ENCODE peak calls at places on chromosomes 6 and 20, in eight cellular contexts. One of them, this sample, is unnamed.

GRCh38 chr6:12987783-12988182 is 271.2 kb downstream of the PHACTR1 start:
- DNase-seq in endothelial cell: no peak
- DNase-seq in left ventricle myocardium superior: no peak
- DNase-seq in GM12865: no peak
- DNase-seq in stimulated activated naive CD8-positive, alpha-beta T cell treated with anti-CD3 and anti-CD28 coated beads, Interleukin-15, amount 100 ng/mL, for 72 hours: no peak
- DNase-seq in activated CD4-positive, alpha-beta T cell treated with anti-CD3 and anti-CD28 coated beads, Interleukin-2, amount 10 ng/mL, durations not matched to agents 7 days and 5 days: no peak
- DNase-seq in type B pancreatic cell: no peak
- DNase-seq in iris pigment epithelial cell: no peak
- DNase-seq in this sample: no peak

GRCh38 chr6:15872252-15873103 is 209.7 kb upstream of the DTNBP1 start:
- DNase-seq in endothelial cell: no peak
- DNase-seq in left ventricle myocardium superior: no peak
- DNase-seq in GM12865: no peak
- DNase-seq in stimulated activated naive CD8-positive, alpha-beta T cell treated with anti-CD3 and anti-CD28 coated beads, Interleukin-15, amount 100 ng/mL, for 72 hours: no peak
- DNase-seq in activated CD4-positive, alpha-beta T cell treated with anti-CD3 and anti-CD28 coated beads, Interleukin-2, amount 10 ng/mL, durations not matched to agents 7 days and 5 days: no peak
- DNase-seq in type B pancreatic cell: no peak
- DNase-seq in iris pigment epithelial cell: peak
- DNase-seq in this sample: no peak

GRCh38 chr6:154891901-154892300 is 103.2 kb upstream of the TIAM2 start:
- DNase-seq in endothelial cell: no peak
- DNase-seq in left ventricle myocardium superior: no peak
- DNase-seq in GM12865: no peak
- DNase-seq in stimulated activated naive CD8-positive, alpha-beta T cell treated with anti-CD3 and anti-CD28 coated beads, Interleukin-15, amount 100 ng/mL, for 72 hours: no peak
- DNase-seq in activated CD4-positive, alpha-beta T cell treated with anti-CD3 and anti-CD28 coated beads, Interleukin-2, amount 10 ng/mL, durations not matched to agents 7 days and 5 days: no peak
- DNase-seq in type B pancreatic cell: no peak
- DNase-seq in iris pigment epithelial cell: no peak
- DNase-seq in this sample: no peak

GRCh38 chr6:168609026-168609685 is 168.2 kb downstream of the SMOC2 start:
- DNase-seq in endothelial cell: no peak
- DNase-seq in left ventricle myocardium superior: no peak
- DNase-seq in GM12865: no peak
- DNase-seq in stimulated activated naive CD8-positive, alpha-beta T cell treated with anti-CD3 and anti-CD28 coated beads, Interleukin-15, amount 100 ng/mL, for 72 hours: no peak
- DNase-seq in activated CD4-positive, alpha-beta T cell treated with anti-CD3 and anti-CD28 coated beads, Interleukin-2, amount 10 ng/mL, durations not matched to agents 7 days and 5 days: no peak
- DNase-seq in type B pancreatic cell: peak
- DNase-seq in iris pigment epithelial cell: no peak
- DNase-seq in this sample: no peak

GRCh38 chr6:28884423-28885148 is 39.2 kb downstream of the TRIM27 start:
- DNase-seq in endothelial cell: no peak
- DNase-seq in left ventricle myocardium superior: no peak
- DNase-seq in GM12865: peak
- DNase-seq in stimulated activated naive CD8-positive, alpha-beta T cell treated with anti-CD3 and anti-CD28 coated beads, Interleukin-15, amount 100 ng/mL, for 72 hours: peak
- DNase-seq in activated CD4-positive, alpha-beta T cell treated with anti-CD3 and anti-CD28 coated beads, Interleukin-2, amount 10 ng/mL, durations not matched to agents 7 days and 5 days: peak
- DNase-seq in type B pancreatic cell: no peak
- DNase-seq in iris pigment epithelial cell: no peak
- DNase-seq in this sample: no peak

GRCh38 chr6:167907837-167908681 is 81.3 kb downstream of the AFDN start:
- DNase-seq in endothelial cell: no peak
- DNase-seq in left ventricle myocardium superior: no peak
- DNase-seq in GM12865: no peak
- DNase-seq in stimulated activated naive CD8-positive, alpha-beta T cell treated with anti-CD3 and anti-CD28 coated beads, Interleukin-15, amount 100 ng/mL, for 72 hours: no peak
- DNase-seq in activated CD4-positive, alpha-beta T cell treated with anti-CD3 and anti-CD28 coated beads, Interleukin-2, amount 10 ng/mL, durations not matched to agents 7 days and 5 days: no peak
- DNase-seq in type B pancreatic cell: no peak
- DNase-seq in iris pigment epithelial cell: peak
- DNase-seq in this sample: no peak

GRCh38 chr6:15907914-15908518 is 220.9 kb upstream of the MYLIP start:
- DNase-seq in endothelial cell: no peak
- DNase-seq in left ventricle myocardium superior: no peak
- DNase-seq in GM12865: no peak
- DNase-seq in stimulated activated naive CD8-positive, alpha-beta T cell treated with anti-CD3 and anti-CD28 coated beads, Interleukin-15, amount 100 ng/mL, for 72 hours: no peak
- DNase-seq in activated CD4-positive, alpha-beta T cell treated with anti-CD3 and anti-CD28 coated beads, Interleukin-2, amount 10 ng/mL, durations not matched to agents 7 days and 5 days: no peak
- DNase-seq in type B pancreatic cell: peak
- DNase-seq in iris pigment epithelial cell: no peak
- DNase-seq in this sample: peak

GRCh38 chr20:62151225-62151624 is 7.7 kb downstream of the SS18L1 start:
- DNase-seq in endothelial cell: no peak
- DNase-seq in left ventricle myocardium superior: no peak
- DNase-seq in GM12865: no peak
- DNase-seq in stimulated activated naive CD8-positive, alpha-beta T cell treated with anti-CD3 and anti-CD28 coated beads, Interleukin-15, amount 100 ng/mL, for 72 hours: no peak
- DNase-seq in activated CD4-positive, alpha-beta T cell treated with anti-CD3 and anti-CD28 coated beads, Interleukin-2, amount 10 ng/mL, durations not matched to agents 7 days and 5 days: no peak
- DNase-seq in type B pancreatic cell: no peak
- DNase-seq in iris pigment epithelial cell: no peak
- DNase-seq in this sample: no peak

GRCh38 chr20:35991142-35991771 is 22.9 kb downstream of the CNBD2 start:
- DNase-seq in endothelial cell: peak
- DNase-seq in left ventricle myocardium superior: no peak
- DNase-seq in GM12865: peak
- DNase-seq in stimulated activated naive CD8-positive, alpha-beta T cell treated with anti-CD3 and anti-CD28 coated beads, Interleukin-15, amount 100 ng/mL, for 72 hours: no peak
- DNase-seq in activated CD4-positive, alpha-beta T cell treated with anti-CD3 and anti-CD28 coated beads, Interleukin-2, amount 10 ng/mL, durations not matched to agents 7 days and 5 days: peak
- DNase-seq in type B pancreatic cell: no peak
- DNase-seq in iris pigment epithelial cell: peak
- DNase-seq in this sample: no peak

GRCh38 chr6:18400831-18401446 is 13.8 kb downstream of the RNF144B start:
- DNase-seq in endothelial cell: no peak
- DNase-seq in left ventricle myocardium superior: no peak
- DNase-seq in GM12865: peak
- DNase-seq in stimulated activated naive CD8-positive, alpha-beta T cell treated with anti-CD3 and anti-CD28 coated beads, Interleukin-15, amount 100 ng/mL, for 72 hours: peak
- DNase-seq in activated CD4-positive, alpha-beta T cell treated with anti-CD3 and anti-CD28 coated beads, Interleukin-2, amount 10 ng/mL, durations not matched to agents 7 days and 5 days: no peak
- DNase-seq in type B pancreatic cell: no peak
- DNase-seq in iris pigment epithelial cell: peak
- DNase-seq in this sample: no peak

GRCh38 chr20:25223765-25224720 is 23.8 kb upstream of the PYGB start:
- DNase-seq in endothelial cell: no peak
- DNase-seq in left ventricle myocardium superior: no peak
- DNase-seq in GM12865: no peak
- DNase-seq in stimulated activated naive CD8-positive, alpha-beta T cell treated with anti-CD3 and anti-CD28 coated beads, Interleukin-15, amount 100 ng/mL, for 72 hours: no peak
- DNase-seq in activated CD4-positive, alpha-beta T cell treated with anti-CD3 and anti-CD28 coated beads, Interleukin-2, amount 10 ng/mL, durations not matched to agents 7 days and 5 days: no peak
- DNase-seq in type B pancreatic cell: no peak
- DNase-seq in iris pigment epithelial cell: no peak
- DNase-seq in this sample: no peak

GRCh38 chr6:99979953-99980352 is 14.1 kb downstream of the MCHR2 start:
- DNase-seq in endothelial cell: no peak
- DNase-seq in left ventricle myocardium superior: no peak
- DNase-seq in GM12865: no peak
- DNase-seq in stimulated activated naive CD8-positive, alpha-beta T cell treated with anti-CD3 and anti-CD28 coated beads, Interleukin-15, amount 100 ng/mL, for 72 hours: no peak
- DNase-seq in activated CD4-positive, alpha-beta T cell treated with anti-CD3 and anti-CD28 coated beads, Interleukin-2, amount 10 ng/mL, durations not matched to agents 7 days and 5 days: no peak
- DNase-seq in type B pancreatic cell: no peak
- DNase-seq in iris pigment epithelial cell: no peak
- DNase-seq in this sample: no peak

GRCh38 chr6:92586236-92586977 is 833.0 kb downstream of the EPHA7 start:
- DNase-seq in endothelial cell: no peak
- DNase-seq in left ventricle myocardium superior: no peak
- DNase-seq in GM12865: no peak
- DNase-seq in stimulated activated naive CD8-positive, alpha-beta T cell treated with anti-CD3 and anti-CD28 coated beads, Interleukin-15, amount 100 ng/mL, for 72 hours: no peak
- DNase-seq in activated CD4-positive, alpha-beta T cell treated with anti-CD3 and anti-CD28 coated beads, Interleukin-2, amount 10 ng/mL, durations not matched to agents 7 days and 5 days: no peak
- DNase-seq in type B pancreatic cell: no peak
- DNase-seq in iris pigment epithelial cell: no peak
- DNase-seq in this sample: no peak

GRCh38 chr6:95133578-95133977 is 443.8 kb upstream of the MANEA start:
- DNase-seq in endothelial cell: peak
- DNase-seq in left ventricle myocardium superior: no peak
- DNase-seq in GM12865: peak
- DNase-seq in stimulated activated naive CD8-positive, alpha-beta T cell treated with anti-CD3 and anti-CD28 coated beads, Interleukin-15, amount 100 ng/mL, for 72 hours: no peak
- DNase-seq in activated CD4-positive, alpha-beta T cell treated with anti-CD3 and anti-CD28 coated beads, Interleukin-2, amount 10 ng/mL, durations not matched to agents 7 days and 5 days: no peak
- DNase-seq in type B pancreatic cell: no peak
- DNase-seq in iris pigment epithelial cell: peak
- DNase-seq in this sample: no peak

GRCh38 chr20:22984611-22985010 is 50.5 kb upstream of the SSTR4 start:
- DNase-seq in endothelial cell: no peak
- DNase-seq in left ventricle myocardium superior: peak
- DNase-seq in GM12865: no peak
- DNase-seq in stimulated activated naive CD8-positive, alpha-beta T cell treated with anti-CD3 and anti-CD28 coated beads, Interleukin-15, amount 100 ng/mL, for 72 hours: no peak
- DNase-seq in activated CD4-positive, alpha-beta T cell treated with anti-CD3 and anti-CD28 coated beads, Interleukin-2, amount 10 ng/mL, durations not matched to agents 7 days and 5 days: no peak
- DNase-seq in type B pancreatic cell: no peak
- DNase-seq in iris pigment epithelial cell: no peak
- DNase-seq in this sample: no peak

GRCh38 chr6:170165085-170165484 is 125.8 kb downstream of the DLL1 start:
- DNase-seq in endothelial cell: no peak
- DNase-seq in left ventricle myocardium superior: no peak
- DNase-seq in GM12865: no peak
- DNase-seq in stimulated activated naive CD8-positive, alpha-beta T cell treated with anti-CD3 and anti-CD28 coated beads, Interleukin-15, amount 100 ng/mL, for 72 hours: no peak
- DNase-seq in activated CD4-positive, alpha-beta T cell treated with anti-CD3 and anti-CD28 coated beads, Interleukin-2, amount 10 ng/mL, durations not matched to agents 7 days and 5 days: no peak
- DNase-seq in type B pancreatic cell: no peak
- DNase-seq in iris pigment epithelial cell: no peak
- DNase-seq in this sample: no peak

GRCh38 chr6:139016337-139017213 is 12.0 kb upstream of the ABRACL start:
- DNase-seq in endothelial cell: no peak
- DNase-seq in left ventricle myocardium superior: no peak
- DNase-seq in GM12865: peak
- DNase-seq in stimulated activated naive CD8-positive, alpha-beta T cell treated with anti-CD3 and anti-CD28 coated beads, Interleukin-15, amount 100 ng/mL, for 72 hours: no peak
- DNase-seq in activated CD4-positive, alpha-beta T cell treated with anti-CD3 and anti-CD28 coated beads, Interleukin-2, amount 10 ng/mL, durations not matched to agents 7 days and 5 days: no peak
- DNase-seq in type B pancreatic cell: no peak
- DNase-seq in iris pigment epithelial cell: no peak
- DNase-seq in this sample: no peak

GRCh38 chr20:46689082-46689753 is at the start of gene TP53RK:
- DNase-seq in endothelial cell: peak
- DNase-seq in left ventricle myocardium superior: peak
- DNase-seq in GM12865: peak
- DNase-seq in stimulated activated naive CD8-positive, alpha-beta T cell treated with anti-CD3 and anti-CD28 coated beads, Interleukin-15, amount 100 ng/mL, for 72 hours: peak
- DNase-seq in activated CD4-positive, alpha-beta T cell treated with anti-CD3 and anti-CD28 coated beads, Interleukin-2, amount 10 ng/mL, durations not matched to agents 7 days and 5 days: peak
- DNase-seq in type B pancreatic cell: peak
- DNase-seq in iris pigment epithelial cell: peak
- DNase-seq in this sample: peak

GRCh38 chr6:163790296-163790840 is 375.9 kb downstream of the QKI start:
- DNase-seq in endothelial cell: no peak
- DNase-seq in left ventricle myocardium superior: no peak
- DNase-seq in GM12865: no peak
- DNase-seq in stimulated activated naive CD8-positive, alpha-beta T cell treated with anti-CD3 and anti-CD28 coated beads, Interleukin-15, amount 100 ng/mL, for 72 hours: no peak
- DNase-seq in activated CD4-positive, alpha-beta T cell treated with anti-CD3 and anti-CD28 coated beads, Interleukin-2, amount 10 ng/mL, durations not matched to agents 7 days and 5 days: no peak
- DNase-seq in type B pancreatic cell: no peak
- DNase-seq in iris pigment epithelial cell: peak
- DNase-seq in this sample: no peak

GRCh38 chr6:37209461-37210205 is 39.7 kb downstream of the PIM1 start:
- DNase-seq in endothelial cell: no peak
- DNase-seq in left ventricle myocardium superior: no peak
- DNase-seq in GM12865: no peak
- DNase-seq in stimulated activated naive CD8-positive, alpha-beta T cell treated with anti-CD3 and anti-CD28 coated beads, Interleukin-15, amount 100 ng/mL, for 72 hours: peak
- DNase-seq in activated CD4-positive, alpha-beta T cell treated with anti-CD3 and anti-CD28 coated beads, Interleukin-2, amount 10 ng/mL, durations not matched to agents 7 days and 5 days: peak
- DNase-seq in type B pancreatic cell: no peak
- DNase-seq in iris pigment epithelial cell: no peak
- DNase-seq in this sample: no peak

GRCh38 chr20:396619-397431 is 11.3 kb upstream of the RBCK1 start:
- DNase-seq in endothelial cell: no peak
- DNase-seq in left ventricle myocardium superior: no peak
- DNase-seq in GM12865: no peak
- DNase-seq in stimulated activated naive CD8-positive, alpha-beta T cell treated with anti-CD3 and anti-CD28 coated beads, Interleukin-15, amount 100 ng/mL, for 72 hours: no peak
- DNase-seq in activated CD4-positive, alpha-beta T cell treated with anti-CD3 and anti-CD28 coated beads, Interleukin-2, amount 10 ng/mL, durations not matched to agents 7 days and 5 days: no peak
- DNase-seq in type B pancreatic cell: no peak
- DNase-seq in iris pigment epithelial cell: no peak
- DNase-seq in this sample: no peak

GRCh38 chr6:38113810-38114577 is 294.5 kb downstream of the ZFAND3 start:
- DNase-seq in endothelial cell: no peak
- DNase-seq in left ventricle myocardium superior: no peak
- DNase-seq in GM12865: no peak
- DNase-seq in stimulated activated naive CD8-positive, alpha-beta T cell treated with anti-CD3 and anti-CD28 coated beads, Interleukin-15, amount 100 ng/mL, for 72 hours: no peak
- DNase-seq in activated CD4-positive, alpha-beta T cell treated with anti-CD3 and anti-CD28 coated beads, Interleukin-2, amount 10 ng/mL, durations not matched to agents 7 days and 5 days: no peak
- DNase-seq in type B pancreatic cell: no peak
- DNase-seq in iris pigment epithelial cell: no peak
- DNase-seq in this sample: no peak

GRCh38 chr6:122818866-122819265 is 29.8 kb downstream of the SMPDL3A start:
- DNase-seq in endothelial cell: no peak
- DNase-seq in left ventricle myocardium superior: no peak
- DNase-seq in GM12865: no peak
- DNase-seq in stimulated activated naive CD8-positive, alpha-beta T cell treated with anti-CD3 and anti-CD28 coated beads, Interleukin-15, amount 100 ng/mL, for 72 hours: no peak
- DNase-seq in activated CD4-positive, alpha-beta T cell treated with anti-CD3 and anti-CD28 coated beads, Interleukin-2, amount 10 ng/mL, durations not matched to agents 7 days and 5 days: no peak
- DNase-seq in type B pancreatic cell: no peak
- DNase-seq in iris pigment epithelial cell: no peak
- DNase-seq in this sample: no peak

GRCh38 chr20:6845141-6845540 is 77.7 kb downstream of the BMP2 start:
- DNase-seq in endothelial cell: no peak
- DNase-seq in left ventricle myocardium superior: no peak
- DNase-seq in GM12865: no peak
- DNase-seq in stimulated activated naive CD8-positive, alpha-beta T cell treated with anti-CD3 and anti-CD28 coated beads, Interleukin-15, amount 100 ng/mL, for 72 hours: no peak
- DNase-seq in activated CD4-positive, alpha-beta T cell treated with anti-CD3 and anti-CD28 coated beads, Interleukin-2, amount 10 ng/mL, durations not matched to agents 7 days and 5 days: no peak
- DNase-seq in type B pancreatic cell: no peak
- DNase-seq in iris pigment epithelial cell: no peak
- DNase-seq in this sample: no peak

GRCh38 chr6:105675715-105676397 is 273.0 kb upstream of the PREP start:
- DNase-seq in endothelial cell: no peak
- DNase-seq in left ventricle myocardium superior: no peak
- DNase-seq in GM12865: peak
- DNase-seq in stimulated activated naive CD8-positive, alpha-beta T cell treated with anti-CD3 and anti-CD28 coated beads, Interleukin-15, amount 100 ng/mL, for 72 hours: no peak
- DNase-seq in activated CD4-positive, alpha-beta T cell treated with anti-CD3 and anti-CD28 coated beads, Interleukin-2, amount 10 ng/mL, durations not matched to agents 7 days and 5 days: no peak
- DNase-seq in type B pancreatic cell: no peak
- DNase-seq in iris pigment epithelial cell: peak
- DNase-seq in this sample: no peak

GRCh38 chr6:157288575-157288974 is 34.7 kb downstream of the TMEM242 start:
- DNase-seq in endothelial cell: no peak
- DNase-seq in left ventricle myocardium superior: no peak
- DNase-seq in GM12865: no peak
- DNase-seq in stimulated activated naive CD8-positive, alpha-beta T cell treated with anti-CD3 and anti-CD28 coated beads, Interleukin-15, amount 100 ng/mL, for 72 hours: no peak
- DNase-seq in activated CD4-positive, alpha-beta T cell treated with anti-CD3 and anti-CD28 coated beads, Interleukin-2, amount 10 ng/mL, durations not matched to agents 7 days and 5 days: no peak
- DNase-seq in type B pancreatic cell: no peak
- DNase-seq in iris pigment epithelial cell: no peak
- DNase-seq in this sample: no peak

GRCh38 chr6:3585320-3585935 is 128.6 kb upstream of the SLC22A23 start:
- DNase-seq in endothelial cell: no peak
- DNase-seq in left ventricle myocardium superior: no peak
- DNase-seq in GM12865: no peak
- DNase-seq in stimulated activated naive CD8-positive, alpha-beta T cell treated with anti-CD3 and anti-CD28 coated beads, Interleukin-15, amount 100 ng/mL, for 72 hours: no peak
- DNase-seq in activated CD4-positive, alpha-beta T cell treated with anti-CD3 and anti-CD28 coated beads, Interleukin-2, amount 10 ng/mL, durations not matched to agents 7 days and 5 days: no peak
- DNase-seq in type B pancreatic cell: no peak
- DNase-seq in iris pigment epithelial cell: peak
- DNase-seq in this sample: no peak

GRCh38 chr6:92770540-92770939 is 648.8 kb downstream of the EPHA7 start:
- DNase-seq in endothelial cell: no peak
- DNase-seq in left ventricle myocardium superior: no peak
- DNase-seq in GM12865: no peak
- DNase-seq in stimulated activated naive CD8-positive, alpha-beta T cell treated with anti-CD3 and anti-CD28 coated beads, Interleukin-15, amount 100 ng/mL, for 72 hours: no peak
- DNase-seq in activated CD4-positive, alpha-beta T cell treated with anti-CD3 and anti-CD28 coated beads, Interleukin-2, amount 10 ng/mL, durations not matched to agents 7 days and 5 days: no peak
- DNase-seq in type B pancreatic cell: no peak
- DNase-seq in iris pigment epithelial cell: no peak
- DNase-seq in this sample: no peak

GRCh38 chr6:33689879-33690278 is 21.6 kb downstream of the UQCC2 start:
- DNase-seq in endothelial cell: no peak
- DNase-seq in left ventricle myocardium superior: no peak
- DNase-seq in GM12865: no peak
- DNase-seq in stimulated activated naive CD8-positive, alpha-beta T cell treated with anti-CD3 and anti-CD28 coated beads, Interleukin-15, amount 100 ng/mL, for 72 hours: no peak
- DNase-seq in activated CD4-positive, alpha-beta T cell treated with anti-CD3 and anti-CD28 coated beads, Interleukin-2, amount 10 ng/mL, durations not matched to agents 7 days and 5 days: no peak
- DNase-seq in type B pancreatic cell: no peak
- DNase-seq in iris pigment epithelial cell: no peak
- DNase-seq in this sample: no peak

GRCh38 chr6:47709160-47709559 is 10.8 kb downstream of the ADGRF4 start:
- DNase-seq in endothelial cell: no peak
- DNase-seq in left ventricle myocardium superior: no peak
- DNase-seq in GM12865: no peak
- DNase-seq in stimulated activated naive CD8-positive, alpha-beta T cell treated with anti-CD3 and anti-CD28 coated beads, Interleukin-15, amount 100 ng/mL, for 72 hours: no peak
- DNase-seq in activated CD4-positive, alpha-beta T cell treated with anti-CD3 and anti-CD28 coated beads, Interleukin-2, amount 10 ng/mL, durations not matched to agents 7 days and 5 days: no peak
- DNase-seq in type B pancreatic cell: no peak
- DNase-seq in iris pigment epithelial cell: no peak
- DNase-seq in this sample: no peak

GRCh38 chr20:56945901-56946300 is 316.8 kb downstream of the TFAP2C start:
- DNase-seq in endothelial cell: no peak
- DNase-seq in left ventricle myocardium superior: no peak
- DNase-seq in GM12865: no peak
- DNase-seq in stimulated activated naive CD8-positive, alpha-beta T cell treated with anti-CD3 and anti-CD28 coated beads, Interleukin-15, amount 100 ng/mL, for 72 hours: no peak
- DNase-seq in activated CD4-positive, alpha-beta T cell treated with anti-CD3 and anti-CD28 coated beads, Interleukin-2, amount 10 ng/mL, durations not matched to agents 7 days and 5 days: no peak
- DNase-seq in type B pancreatic cell: no peak
- DNase-seq in iris pigment epithelial cell: no peak
- DNase-seq in this sample: no peak

GRCh38 chr6:43089467-43089866 is 13.4 kb downstream of the PTK7 start:
- DNase-seq in endothelial cell: no peak
- DNase-seq in left ventricle myocardium superior: no peak
- DNase-seq in GM12865: no peak
- DNase-seq in stimulated activated naive CD8-positive, alpha-beta T cell treated with anti-CD3 and anti-CD28 coated beads, Interleukin-15, amount 100 ng/mL, for 72 hours: no peak
- DNase-seq in activated CD4-positive, alpha-beta T cell treated with anti-CD3 and anti-CD28 coated beads, Interleukin-2, amount 10 ng/mL, durations not matched to agents 7 days and 5 days: no peak
- DNase-seq in type B pancreatic cell: no peak
- DNase-seq in iris pigment epithelial cell: no peak
- DNase-seq in this sample: no peak

GRCh38 chr6:138421608-138422007 is 17.6 kb downstream of the HEBP2 start:
- DNase-seq in endothelial cell: no peak
- DNase-seq in left ventricle myocardium superior: no peak
- DNase-seq in GM12865: no peak
- DNase-seq in stimulated activated naive CD8-positive, alpha-beta T cell treated with anti-CD3 and anti-CD28 coated beads, Interleukin-15, amount 100 ng/mL, for 72 hours: no peak
- DNase-seq in activated CD4-positive, alpha-beta T cell treated with anti-CD3 and anti-CD28 coated beads, Interleukin-2, amount 10 ng/mL, durations not matched to agents 7 days and 5 days: peak
- DNase-seq in type B pancreatic cell: no peak
- DNase-seq in iris pigment epithelial cell: no peak
- DNase-seq in this sample: no peak

GRCh38 chr6:16106991-16107787 is 21.7 kb upstream of the MYLIP start:
- DNase-seq in endothelial cell: no peak
- DNase-seq in left ventricle myocardium superior: no peak
- DNase-seq in GM12865: no peak
- DNase-seq in stimulated activated naive CD8-positive, alpha-beta T cell treated with anti-CD3 and anti-CD28 coated beads, Interleukin-15, amount 100 ng/mL, for 72 hours: no peak
- DNase-seq in activated CD4-positive, alpha-beta T cell treated with anti-CD3 and anti-CD28 coated beads, Interleukin-2, amount 10 ng/mL, durations not matched to agents 7 days and 5 days: no peak
- DNase-seq in type B pancreatic cell: no peak
- DNase-seq in iris pigment epithelial cell: no peak
- DNase-seq in this sample: no peak

This sample was measured in progenitor cell of endocrine pancreas.